ENCODE peak calls at places on chromosomes 11 and 22, in six cellular contexts. One of them, this sample, is unnamed.

GRCh38 chr11:42273977-42274376 is 814.5 kb upstream of the LRRC4C start:
- DNase-seq in neural progenitor cell: no peak
- DNase-seq in GM23248: no peak
- DNase-seq in lung: no peak
- DNase-seq in mammary epithelial cell: no peak
- DNase-seq in suprapubic skin: no peak
- DNase-seq in this sample: no peak

GRCh38 chr11:118186346-118187107 is 10.1 kb upstream of the SCN2B start:
- DNase-seq in lung: no peak
- DNase-seq in mammary epithelial cell: no peak
- DNase-seq in GM23248: no peak
- DNase-seq in neural progenitor cell: no peak
- DNase-seq in suprapubic skin: no peak
- DNase-seq in this sample: no peak

GRCh38 chr11:720642-721346 is 14.8 kb downstream of the EPS8L2 start:
- DNase-seq in suprapubic skin: no peak
- DNase-seq in GM23248: no peak
- DNase-seq in lung: no peak
- DNase-seq in mammary epithelial cell: peak; percentile 22
- DNase-seq in neural progenitor cell: peak; percentile 91
- DNase-seq in this sample: peak; percentile 81

GRCh38 chr11:65416341-65417185 is 6.0 kb upstream of the NEAT1 start:
- DNase-seq in GM23248: peak; percentile 89
- DNase-seq in suprapubic skin: peak; percentile 96
- DNase-seq in lung: peak; percentile 93
- DNase-seq in mammary epithelial cell: peak; percentile 68
- DNase-seq in neural progenitor cell: peak; percentile 91
- DNase-seq in this sample: peak; percentile 99

GRCh38 chr11:14768789-14769188 is 123.2 kb downstream of the CYP2R1 start:
- DNase-seq in GM23248: no peak
- DNase-seq in suprapubic skin: no peak
- DNase-seq in lung: no peak
- DNase-seq in neural progenitor cell: no peak
- DNase-seq in mammary epithelial cell: no peak
- DNase-seq in this sample: no peak

GRCh38 chr22:46730568-46731245 is 7.3 kb downstream of the CERK start:
- DNase-seq in mammary epithelial cell: no peak
- DNase-seq in suprapubic skin: no peak
- DNase-seq in neural progenitor cell: no peak
- DNase-seq in GM23248: no peak
- DNase-seq in lung: no peak
- DNase-seq in this sample: no peak

GRCh38 chr11:68373810-68374501 is 61.6 kb downstream of the LRP5 start:
- DNase-seq in mammary epithelial cell: no peak
- DNase-seq in suprapubic skin: no peak
- DNase-seq in neural progenitor cell: peak; percentile 22
- DNase-seq in lung: no peak
- DNase-seq in GM23248: peak; percentile 50
- DNase-seq in this sample: no peak

GRCh38 chr11:76738618-76739220 is 44.4 kb upstream of the TSKU start:
- DNase-seq in neural progenitor cell: no peak
- DNase-seq in suprapubic skin: no peak
- DNase-seq in mammary epithelial cell: no peak
- DNase-seq in lung: no peak
- DNase-seq in GM23248: no peak
- DNase-seq in this sample: no peak

GRCh38 chr11:101428918-101429317 is 154.9 kb downstream of the TRPC6 start:
- DNase-seq in neural progenitor cell: peak; percentile 57
- DNase-seq in lung: no peak
- DNase-seq in GM23248: peak; percentile 55
- DNase-seq in mammary epithelial cell: peak; percentile 30
- DNase-seq in suprapubic skin: no peak
- DNase-seq in this sample: no peak

GRCh38 chr11:120645639-120646038 is 134.1 kb downstream of the GRIK4 start:
- DNase-seq in GM23248: no peak
- DNase-seq in neural progenitor cell: peak; percentile 78
- DNase-seq in mammary epithelial cell: no peak
- DNase-seq in suprapubic skin: no peak
- DNase-seq in lung: no peak
- DNase-seq in this sample: peak; percentile 40
- H3K4me3 ChIP-seq in GM23248: no peak overlapping the region
- H3K4me3 ChIP-seq in neural progenitor cell: peak overlapping the region; percentile 13
- H3K4me3 ChIP-seq in mammary epithelial cell: no peak overlapping the region
- H3K4me3 ChIP-seq in suprapubic skin: peak overlapping the region; percentile 22
- H3K4me3 ChIP-seq in lung: no peak overlapping the region
- H3K4me3 ChIP-seq in this sample: no peak overlapping the region

GRCh38 chr11:9470765-9471164 is 10.0 kb downstream of the ZNF143 start:
- DNase-seq in GM23248: no peak
- DNase-seq in lung: no peak
- DNase-seq in neural progenitor cell: no peak
- DNase-seq in mammary epithelial cell: no peak
- DNase-seq in suprapubic skin: no peak
- DNase-seq in this sample: no peak
- H3K27me3 ChIP-seq in GM23248: no peaks in the 10 kb centered on the region
- H3K27me3 ChIP-seq in lung: no peaks in the 10 kb centered on the region
- H3K27me3 ChIP-seq in neural progenitor cell: no peaks in the 10 kb centered on the region
- H3K27me3 ChIP-seq in mammary epithelial cell: no peaks in the 10 kb centered on the region
- H3K27me3 ChIP-seq in suprapubic skin: no peaks in the 10 kb centered on the region
- H3K27me3 ChIP-seq in this sample: no peaks in the 10 kb centered on the region

GRCh38 chr22:41334951-41335635 is 33.8 kb downstream of the ZC3H7B start:
- DNase-seq in lung: no peak
- DNase-seq in suprapubic skin: no peak
- DNase-seq in mammary epithelial cell: no peak
- DNase-seq in neural progenitor cell: no peak
- DNase-seq in GM23248: no peak
- DNase-seq in this sample: no peak
- H3K27ac ChIP-seq in lung: no peak overlapping the region
- H3K27ac ChIP-seq in suprapubic skin: no peak overlapping the region
- H3K27ac ChIP-seq in mammary epithelial cell: no peak overlapping the region
- H3K27ac ChIP-seq in neural progenitor cell: no peak overlapping the region
- H3K27ac ChIP-seq in GM23248: no peak overlapping the region
- H3K27ac ChIP-seq in this sample: no peak overlapping the region

DNA sequence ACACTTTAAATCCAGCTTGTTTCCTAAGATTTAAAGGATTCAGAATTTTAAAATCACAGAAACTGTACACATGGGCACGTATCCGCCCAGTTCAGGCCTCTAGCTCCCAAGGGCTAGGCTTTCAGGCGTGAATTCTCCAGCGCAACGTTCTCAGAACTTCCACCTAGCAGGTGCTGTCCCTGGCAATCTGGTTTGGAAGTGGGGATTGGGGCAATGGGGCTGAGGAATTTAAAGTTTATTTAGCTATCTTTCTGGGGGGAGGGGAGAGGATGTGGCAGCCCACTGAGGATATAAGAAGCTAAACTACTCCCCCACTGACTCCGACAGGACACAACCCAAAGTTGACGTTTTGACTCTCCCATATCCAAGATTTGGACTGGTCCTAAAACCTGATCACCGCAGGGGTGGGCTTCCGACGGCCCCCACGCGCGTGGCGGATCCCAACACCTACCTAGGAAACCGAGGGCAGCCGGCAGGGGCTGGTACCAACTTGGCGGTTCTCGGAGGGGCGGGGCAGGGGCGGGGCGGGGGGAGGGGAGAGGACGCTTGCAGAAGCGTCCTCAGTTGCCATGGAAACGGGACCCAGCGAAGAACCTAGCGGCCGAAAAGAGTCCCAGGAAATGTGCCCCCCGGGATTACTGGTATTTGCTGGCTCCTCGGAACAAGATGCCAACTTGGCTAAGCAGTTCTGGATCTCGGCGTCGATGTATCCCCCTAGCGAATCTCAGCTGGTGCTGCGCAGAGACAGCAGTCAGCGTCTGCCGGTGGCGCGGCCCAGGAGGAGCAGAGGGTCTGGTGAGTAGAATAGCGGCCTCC is at the start of gene HOATZ:
- DNase-seq in GM23248: no peak
- DNase-seq in neural progenitor cell: peak; percentile 95
- DNase-seq in mammary epithelial cell: no peak
- DNase-seq in suprapubic skin: no peak
- DNase-seq in lung: no peak
- DNase-seq in this sample: no peak
- H3K4me3 ChIP-seq in GM23248: no peak within 1 kb of the TSS
- H3K4me3 ChIP-seq in neural progenitor cell: peak within 1 kb of the TSS; percentile 32
- H3K4me3 ChIP-seq in mammary epithelial cell: no peak within 1 kb of the TSS
- H3K4me3 ChIP-seq in suprapubic skin: peak within 1 kb of the TSS; percentile 16
- H3K4me3 ChIP-seq in lung: no peak within 1 kb of the TSS
- H3K4me3 ChIP-seq in this sample: no peak within 1 kb of the TSS

GRCh38 chr11:44766112-44766971 is 39.6 kb downstream of the TSPAN18 start:
- DNase-seq in suprapubic skin: peak; percentile 70
- DNase-seq in neural progenitor cell: no peak
- DNase-seq in GM23248: peak; percentile 70
- DNase-seq in lung: no peak
- DNase-seq in mammary epithelial cell: no peak
- DNase-seq in this sample: no peak

GRCh38 chr11:44765026-44765595 is 38.3 kb downstream of the TSPAN18 start:
- DNase-seq in GM23248: no peak
- DNase-seq in neural progenitor cell: no peak
- DNase-seq in mammary epithelial cell: no peak
- DNase-seq in suprapubic skin: peak; percentile 71
- DNase-seq in lung: no peak
- DNase-seq in this sample: no peak

GRCh38 chr11:44764583-44764982 is 37.8 kb downstream of the TSPAN18 start:
- DNase-seq in GM23248: no peak
- DNase-seq in lung: no peak
- DNase-seq in suprapubic skin: peak; percentile 21
- DNase-seq in mammary epithelial cell: no peak
- DNase-seq in neural progenitor cell: no peak
- DNase-seq in this sample: no peak

GRCh38 chr11:44766972-44767278 is 40.2 kb downstream of the TSPAN18 start:
- DNase-seq in neural progenitor cell: no peak
- DNase-seq in GM23248: peak; percentile 41
- DNase-seq in mammary epithelial cell: no peak
- DNase-seq in lung: no peak
- DNase-seq in suprapubic skin: no peak
- DNase-seq in this sample: no peak

GRCh38 chr11:44765676-44766075 is 38.9 kb downstream of the TSPAN18 start:
- DNase-seq in suprapubic skin: peak; percentile 32
- DNase-seq in lung: no peak
- DNase-seq in neural progenitor cell: no peak
- DNase-seq in GM23248: no peak
- DNase-seq in mammary epithelial cell: no peak
- DNase-seq in this sample: no peak
- H3K27me3 ChIP-seq in suprapubic skin: no peaks in the 10 kb centered on the region
- H3K27me3 ChIP-seq in lung: no peaks in the 10 kb centered on the region
- H3K27me3 ChIP-seq in neural progenitor cell: no peaks in the 10 kb centered on the region
- H3K27me3 ChIP-seq in GM23248: no peaks in the 10 kb centered on the region
- H3K27me3 ChIP-seq in mammary epithelial cell: no peaks in the 10 kb centered on the region
- H3K27me3 ChIP-seq in this sample: no peaks in the 10 kb centered on the region

GRCh38 chr11:122028561-122028960 is 87.5 kb downstream of the BLID start:
- DNase-seq in neural progenitor cell: no peak
- DNase-seq in GM23248: no peak
- DNase-seq in suprapubic skin: no peak
- DNase-seq in mammary epithelial cell: no peak
- DNase-seq in lung: no peak
- DNase-seq in this sample: no peak
- H3K27ac ChIP-seq in neural progenitor cell: no peak overlapping the region
- H3K27ac ChIP-seq in GM23248: no peak overlapping the region
- H3K27ac ChIP-seq in suprapubic skin: no peak overlapping the region
- H3K27ac ChIP-seq in mammary epithelial cell: no peak overlapping the region
- H3K27ac ChIP-seq in lung: no peak overlapping the region
- H3K27ac ChIP-seq in this sample: no peak overlapping the region

GRCh38 chr11:70631624-70632047 is 233.3 kb downstream of the CTTN start:
- DNase-seq in lung: no peak
- DNase-seq in neural progenitor cell: no peak
- DNase-seq in suprapubic skin: no peak
- DNase-seq in mammary epithelial cell: no peak
- DNase-seq in GM23248: no peak
- DNase-seq in this sample: no peak
- H3K4me3 ChIP-seq in lung: no peak overlapping the region
- H3K4me3 ChIP-seq in neural progenitor cell: no peak overlapping the region
- H3K4me3 ChIP-seq in suprapubic skin: no peak overlapping the region
- H3K4me3 ChIP-seq in mammary epithelial cell: no peak overlapping the region
- H3K4me3 ChIP-seq in GM23248: no peak overlapping the region
- H3K4me3 ChIP-seq in this sample: no peak overlapping the region

GRCh38 chr11:79498681-79499080 is 57.9 kb upstream of the TENM4 start:
- DNase-seq in mammary epithelial cell: no peak
- DNase-seq in suprapubic skin: no peak
- DNase-seq in lung: no peak
- DNase-seq in neural progenitor cell: no peak
- DNase-seq in GM23248: peak; percentile 41
- DNase-seq in this sample: no peak
- H3K27me3 ChIP-seq in mammary epithelial cell: no peaks in the 10 kb centered on the region
- H3K27me3 ChIP-seq in suprapubic skin: no peaks in the 10 kb centered on the region
- H3K27me3 ChIP-seq in lung: no peaks in the 10 kb centered on the region
- H3K27me3 ChIP-seq in neural progenitor cell: no peaks in the 10 kb centered on the region
- H3K27me3 ChIP-seq in GM23248: no peaks in the 10 kb centered on the region
- H3K27me3 ChIP-seq in this sample: peaks cover 6% of the 10 kb centered on the region

This sample was measured in spleen.